ENCODE peak calls at places on chromosomes 7 and 10, in six cellular contexts. T is keratinocyte, K is A549, O is cardiac muscle cell, B is lung, R is NT2/D1. Q is an unnamed sample.

GRCh38 chr10:13340626-13341370 is 7.3 kb downstream of the SEPHS1 start:
- DNase-seq in T (no peak), K (no peak), O (no peak), B (no peak), R (no peak), Q (no peak)

GRCh38 chr7:33108931-33109757 is at the start of gene RP9:
- DNase-seq in T (no peak), K (peak; percentile 61), O (peak; percentile 70), B (peak; percentile 63), R (peak; percentile 91), Q (peak; percentile 76)

GRCh38 chr7:66904063-66904593 is 16.9 kb upstream of the TMEM248 start:
- DNase-seq in T (no peak), K (no peak), O (no peak), B (no peak), R (no peak), Q (no peak)

GRCh38 chr10:61939575-61940301 is 38.2 kb downstream of the ARID5B start:
- DNase-seq in T (no peak), K (no peak), O (peak; percentile 73), B (no peak), R (no peak), Q (no peak)

GRCh38 chr7:5484921-5485320 is 61.3 kb upstream of the TNRC18 start:
- DNase-seq in T (no peak), K (no peak), O (no peak), B (no peak), R (no peak), Q (no peak)

GRCh38 chr10:111877274-111877673 is 306.3 kb downstream of the GPAM start:
- DNase-seq in T (no peak), K (no peak), O (no peak), B (no peak), R (no peak), Q (no peak)

GRCh38 chr10:35795131-35795819 is 153.2 kb upstream of the FZD8 start:
- DNase-seq in T (no peak), K (no peak), O (peak; percentile 19), B (no peak), R (no peak), Q (peak; percentile 15)

GRCh38 chr7:76372984-76373833 is 14.4 kb upstream of the YWHAG start:
- DNase-seq in T (no peak), K (peak; percentile 83), O (peak; percentile 77), B (no peak), R (no peak), Q (no peak)

GRCh38 chr10:79063071-79063491 is 5.7 kb upstream of the ZMIZ1 start:
- DNase-seq in T (no peak), K (no peak), O (no peak), B (no peak), R (no peak), Q (no peak)

GRCh38 chr7:97024209-97025129 is at the start of gene DLX5:
- DNase-seq in T (no peak), K (no peak), O (peak; percentile 18), B (no peak), R (no peak), Q (no peak)

GRCh38 chr7:2785071-2785500 is 59.0 kb downstream of the GNA12 start:
- DNase-seq in T (no peak), K (no peak), O (peak; percentile 42), B (no peak), R (no peak), Q (no peak)

GRCh38 chr10:11517150-11517549 is 94.3 kb downstream of the USP6NL start:
- DNase-seq in T (no peak), K (no peak), O (no peak), B (no peak), R (no peak), Q (no peak)

GRCh38 chr10:49274886-49275285 is 24.1 kb upstream of the C10orf71 start:
- DNase-seq in T (no peak), K (no peak), O (no peak), B (no peak), R (no peak), Q (no peak)

GRCh38 chr10:21808525-21808924 is 195.0 kb downstream of the DNAJC1 start:
- DNase-seq in T (no peak), K (no peak), O (no peak), B (no peak), R (no peak), Q (no peak)

GRCh38 chr10:78310481-78311080 is 276.9 kb downstream of the RPS24 start:
- DNase-seq in T (no peak), K (no peak), O (no peak), B (no peak), R (no peak), Q (no peak)

GRCh38 chr7:73431041-73431835 is 2.3 kb upstream of the FZD9 start:
- DNase-seq in T (no peak), K (no peak), O (no peak), B (no peak), R (no peak), Q (no peak)

GRCh38 chr7:29230871-29231345 is 36.3 kb downstream of the CHN2 start:
- DNase-seq in T (no peak), K (no peak), O (no peak), B (no peak), R (no peak), Q (no peak)

GRCh38 chr10:103772096-103772845 is 83.1 kb downstream of the SH3PXD2A start:
- DNase-seq in T (no peak), K (peak; percentile 50), O (peak; percentile 93), B (peak; percentile 75), R (peak; percentile 57), Q (peak; percentile 87)

GRCh38 chr7:111756687-111757178 is 194.4 kb upstream of the IMMP2L start:
- DNase-seq in T (no peak), K (no peak), O (peak; percentile 91), B (peak; percentile 64), R (peak; percentile 28), Q (peak; percentile 38)

GRCh38 chr10:4519691-4520402 is 306.2 kb upstream of the AKR1E2 start:
- DNase-seq in T (no peak), K (no peak), O (peak; percentile 95), B (no peak), R (no peak), Q (no peak)
- H3K4me3 ChIP-seq in T (no peak overlapping the region), K (no peak overlapping the region), O (no peak overlapping the region), B (no peak overlapping the region), R (no peak overlapping the region), Q (no peak overlapping the region)

GRCh38 chr10:15857001-15857608 is 3.2 kb downstream of the MINDY3 start:
- DNase-seq in T (no peak), K (no peak), O (no peak), B (no peak), R (no peak), Q (no peak)

GRCh38 chr10:15859865-15860691 is at the start of gene MINDY3:
- DNase-seq in T (peak; percentile 33), K (peak; percentile 57), O (peak; percentile 83), B (peak; percentile 86), R (peak; percentile 46), Q (peak; percentile 78)

GRCh38 chr10:15859531-15859864 is 809 bp downstream of the MINDY3 start:
- DNase-seq in T (no peak), K (no peak), O (no peak), B (no peak), R (no peak), Q (no peak)

GRCh38 chr10:15860692-15861201 is 440 bp upstream of the MINDY3 start:
- DNase-seq in T (no peak), K (no peak), O (no peak), B (no peak), R (no peak), Q (no peak)

DNA sequence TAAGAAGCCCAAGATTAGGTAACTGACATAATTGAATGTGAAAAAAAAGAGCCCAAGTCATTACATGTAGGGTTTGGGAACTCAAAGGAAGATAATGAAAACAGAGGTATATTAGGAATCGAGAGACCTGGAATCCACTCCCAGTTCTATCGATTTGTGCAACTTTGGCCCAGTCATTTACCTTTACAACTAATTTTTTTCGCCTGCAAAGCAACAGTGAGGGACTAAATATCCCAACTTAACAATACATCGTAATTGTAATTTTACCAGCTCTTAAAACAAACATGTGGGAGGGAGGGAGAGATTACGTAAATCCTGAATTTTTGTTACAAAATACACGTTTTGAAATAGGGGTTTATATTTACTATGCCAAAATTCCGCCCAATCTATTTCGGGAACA is 1.4 kb downstream of the MINDY3 start:
- DNase-seq in T (no peak), K (no peak), O (no peak), B (no peak), R (no peak), Q (no peak)
- H3K4me3 ChIP-seq in T (peak overlapping the region; percentile 89), K (peak overlapping the region; percentile 87), O (peak overlapping the region; percentile 65), B (no peak overlapping the region), R (no peak overlapping the region), Q (peak overlapping the region; percentile 83)

GRCh38 chr7:91020611-91021385 is 243.4 kb upstream of the FZD1 start:
- DNase-seq in T (no peak), K (no peak), O (no peak), B (no peak), R (no peak), Q (no peak)
- H3K4me3 ChIP-seq in T (no peak overlapping the region), K (no peak overlapping the region), O (no peak overlapping the region), B (no peak overlapping the region), R (no peak overlapping the region), Q (no peak overlapping the region)

DNA sequence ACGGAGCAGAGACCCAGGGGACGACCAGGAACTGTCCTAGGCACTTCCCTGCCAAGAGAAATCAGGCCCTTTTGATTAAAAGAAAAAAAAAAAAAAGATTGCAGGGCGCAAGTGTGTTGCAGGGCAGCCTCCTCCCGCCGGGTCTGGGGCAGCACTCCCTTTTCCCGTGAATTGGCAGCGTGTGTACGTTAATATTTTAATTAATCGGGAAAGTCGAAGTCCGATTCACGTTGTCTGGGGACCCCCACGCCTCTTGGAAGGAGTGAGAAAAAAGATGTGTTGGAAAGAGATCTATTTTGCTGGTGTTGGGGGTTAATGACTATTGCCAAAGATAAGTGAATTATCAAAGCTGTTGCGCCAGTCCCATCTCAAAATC is 1.3 kb upstream of the EBF3 start:
- DNase-seq in T (no peak), K (no peak), O (no peak), B (no peak), R (no peak), Q (no peak)
- H3K4me3 ChIP-seq in T (no peak overlapping the region), K (no peak overlapping the region), O (no peak overlapping the region), B (no peak overlapping the region), R (no peak overlapping the region), Q (peak overlapping the region; percentile 54)